ENCODE peak calls at places on chromosomes 5 and 9, in eight cellular contexts. E is choroid plexus epithelial cell; B is NCI-H1417 treated with DMSO at 0.1 percent for 48 hours; A is fibroblast of lung; O is MCF 10A; H is T-helper 2 cell; L is HTR-8/SVneo; J is stimulated activated naive CD8-positive, alpha-beta T cell treated with anti-CD3 and anti-CD28 coated beads, Interleukin-15, Interleukin-2, amounts not matched to agents 100 U/mL and 50 U/mL, for 24 hours. R is an unnamed sample.

GRCh38 chr9:78871452-78872331 is 574.8 kb downstream of the PSAT1 start:
- DNase-seq in A (peak; percentile 74), H (no peak), L (peak; percentile 46), J (no peak), E (peak; percentile 83), O (peak; percentile 91), B (no peak), R (no peak)

GRCh38 chr5:59340637-59341036 is 552.9 kb downstream of the PDE4D start:
- DNase-seq in O (no peak), L (no peak), E (no peak), B (no peak), H (no peak), A (no peak), J (no peak), R (no peak)

GRCh38 chr5:67051164-67051563 is 145.4 kb downstream of the CD180 start:
- DNase-seq in B (no peak), L (no peak), E (no peak), H (no peak), O (no peak), A (no peak), J (no peak), R (no peak)

GRCh38 chr5:10710513-10711128 is 50.4 kb downstream of the DAP start:
- DNase-seq in A (no peak), B (no peak), J (no peak), O (no peak), E (no peak), L (no peak), H (no peak), R (no peak)

GRCh38 chr5:150801117-150801927 is 22.8 kb downstream of the SMIM3 start:
- DNase-seq in E (peak; percentile 87), L (peak; percentile 64), H (no peak), J (no peak), A (peak; percentile 85), O (peak; percentile 87), B (peak; percentile 1), R (no peak)

GRCh38 chr5:154646841-154647759 is 108.1 kb upstream of the LARP1 start:
- DNase-seq in B (no peak), L (no peak), O (no peak), H (peak; percentile 13), A (peak; percentile 14), E (peak; percentile 51), J (peak; percentile 42), R (peak; percentile 26)

GRCh38 chr9:37408933-37409710 is 13.4 kb upstream of the GRHPR start:
- DNase-seq in O (no peak), H (peak; percentile 74), J (peak; percentile 72), B (no peak), E (no peak), L (no peak), A (no peak), R (no peak)

GRCh38 chr9:106560540-106560939 is 302.4 kb upstream of the ZNF462 start:
- DNase-seq in A (no peak), H (no peak), B (no peak), O (no peak), J (no peak), E (no peak), L (no peak), R (no peak)

GRCh38 chr9:87554177-87554940 is 56.7 kb downstream of the DAPK1 start:
- DNase-seq in L (no peak), O (peak; percentile 14), A (no peak), H (no peak), E (no peak), B (no peak), J (no peak), R (no peak)

GRCh38 chr5:124263680-124264491 is 482.6 kb downstream of the ZNF608 start:
- DNase-seq in A (no peak), J (no peak), O (no peak), L (no peak), B (peak; percentile 81), E (peak; percentile 35), H (no peak), R (no peak)

GRCh38 chr9:108053555-108054061 is 564.0 kb upstream of the KLF4 start:
- DNase-seq in O (peak; percentile 94), H (no peak), E (peak; percentile 88), L (no peak), J (no peak), A (peak; percentile 93), B (no peak), R (no peak)

GRCh38 chr9:70013598-70014196 is 30.0 kb upstream of the MAMDC2 start:
- DNase-seq in L (no peak), B (no peak), J (no peak), O (peak; percentile 78), H (no peak), E (peak; percentile 35), A (peak; percentile 73), R (no peak)

GRCh38 chr5:134079748-134080581 is 34.5 kb upstream of the TCF7 start:
- DNase-seq in B (no peak), E (no peak), O (no peak), H (no peak), J (peak; percentile 79), L (no peak), A (no peak), R (peak; percentile 59)

GRCh38 chr9:92179286-92180002 is 64.2 kb upstream of the SPTLC1 start:
- DNase-seq in O (no peak), E (no peak), A (no peak), L (no peak), J (no peak), B (no peak), H (no peak), R (no peak)

R was measured in naive thymus-derived CD8-positive, alpha-beta T cell.